ENCODE peak calls at places on chromosomes 5 and 9, in eight cellular contexts. One of them, this sample, is unnamed.

GRCh38 chr9:126860757-126861466 is 473 bp downstream of the ZBTB34 start:
- DNase-seq in endothelial cell: peak; percentile 48
- DNase-seq in activated CD8-positive, alpha-beta memory T cell treated with anti-CD3 and anti-CD28 coated beads for 4 hours: no peak
- DNase-seq in stimulated activated CD8-positive, alpha-beta memory T cell treated with anti-CD3 and anti-CD28 coated beads, Interleukin-7, amount 100 ng/mL, for 24 hours: no peak
- DNase-seq in GM12865: peak; percentile 32
- DNase-seq in mesendoderm: peak; percentile 41
- DNase-seq in ELR: peak; percentile 42
- DNase-seq in heart left ventricle: no peak
- DNase-seq in this sample: no peak

GRCh38 chr5:85278193-85278592 is 893.5 kb upstream of the EDIL3 start:
- DNase-seq in activated CD8-positive, alpha-beta memory T cell treated with anti-CD3 and anti-CD28 coated beads for 4 hours: no peak
- DNase-seq in ELR: no peak
- DNase-seq in GM12865: peak; percentile 53
- DNase-seq in mesendoderm: peak; percentile 1
- DNase-seq in endothelial cell: no peak
- DNase-seq in heart left ventricle: no peak
- DNase-seq in stimulated activated CD8-positive, alpha-beta memory T cell treated with anti-CD3 and anti-CD28 coated beads, Interleukin-7, amount 100 ng/mL, for 24 hours: no peak
- DNase-seq in this sample: no peak

GRCh38 chr9:36486454-36486932 is 86.2 kb upstream of the MELK start:
- DNase-seq in heart left ventricle: no peak
- DNase-seq in stimulated activated CD8-positive, alpha-beta memory T cell treated with anti-CD3 and anti-CD28 coated beads, Interleukin-7, amount 100 ng/mL, for 24 hours: no peak
- DNase-seq in GM12865: peak; percentile 8
- DNase-seq in ELR: peak; percentile 38
- DNase-seq in mesendoderm: no peak
- DNase-seq in activated CD8-positive, alpha-beta memory T cell treated with anti-CD3 and anti-CD28 coated beads for 4 hours: no peak
- DNase-seq in endothelial cell: peak; percentile 18
- DNase-seq in this sample: peak; percentile 45

GRCh38 chr9:16092627-16093091 is 539.8 kb downstream of the CCDC171 start:
- DNase-seq in ELR: no peak
- DNase-seq in heart left ventricle: no peak
- DNase-seq in stimulated activated CD8-positive, alpha-beta memory T cell treated with anti-CD3 and anti-CD28 coated beads, Interleukin-7, amount 100 ng/mL, for 24 hours: no peak
- DNase-seq in activated CD8-positive, alpha-beta memory T cell treated with anti-CD3 and anti-CD28 coated beads for 4 hours: no peak
- DNase-seq in mesendoderm: no peak
- DNase-seq in GM12865: no peak
- DNase-seq in endothelial cell: no peak
- DNase-seq in this sample: no peak

GRCh38 chr9:131266301-131267229 is 9.7 kb downstream of the FAM78A start:
- DNase-seq in GM12865: no peak
- DNase-seq in activated CD8-positive, alpha-beta memory T cell treated with anti-CD3 and anti-CD28 coated beads for 4 hours: no peak
- DNase-seq in ELR: no peak
- DNase-seq in heart left ventricle: peak; percentile 66
- DNase-seq in endothelial cell: no peak
- DNase-seq in stimulated activated CD8-positive, alpha-beta memory T cell treated with anti-CD3 and anti-CD28 coated beads, Interleukin-7, amount 100 ng/mL, for 24 hours: no peak
- DNase-seq in mesendoderm: no peak
- DNase-seq in this sample: no peak

GRCh38 chr5:50749181-50749580 is 82.7 kb downstream of the PARP8 start:
- DNase-seq in GM12865: no peak
- DNase-seq in heart left ventricle: no peak
- DNase-seq in ELR: no peak
- DNase-seq in activated CD8-positive, alpha-beta memory T cell treated with anti-CD3 and anti-CD28 coated beads for 4 hours: no peak
- DNase-seq in mesendoderm: no peak
- DNase-seq in endothelial cell: no peak
- DNase-seq in stimulated activated CD8-positive, alpha-beta memory T cell treated with anti-CD3 and anti-CD28 coated beads, Interleukin-7, amount 100 ng/mL, for 24 hours: no peak
- DNase-seq in this sample: no peak

GRCh38 chr9:2260401-2261306 is 245.5 kb downstream of the SMARCA2 start:
- DNase-seq in activated CD8-positive, alpha-beta memory T cell treated with anti-CD3 and anti-CD28 coated beads for 4 hours: no peak
- DNase-seq in mesendoderm: no peak
- DNase-seq in GM12865: no peak
- DNase-seq in ELR: peak; percentile 57
- DNase-seq in endothelial cell: no peak
- DNase-seq in stimulated activated CD8-positive, alpha-beta memory T cell treated with anti-CD3 and anti-CD28 coated beads, Interleukin-7, amount 100 ng/mL, for 24 hours: no peak
- DNase-seq in heart left ventricle: no peak
- DNase-seq in this sample: no peak

GRCh38 chr9:4585135-4585534 is 77.0 kb upstream of the PLPP6 start:
- DNase-seq in activated CD8-positive, alpha-beta memory T cell treated with anti-CD3 and anti-CD28 coated beads for 4 hours: no peak
- DNase-seq in ELR: peak; percentile 4
- DNase-seq in endothelial cell: no peak
- DNase-seq in GM12865: no peak
- DNase-seq in heart left ventricle: no peak
- DNase-seq in stimulated activated CD8-positive, alpha-beta memory T cell treated with anti-CD3 and anti-CD28 coated beads, Interleukin-7, amount 100 ng/mL, for 24 hours: no peak
- DNase-seq in mesendoderm: peak; percentile 39
- DNase-seq in this sample: no peak

GRCh38 chr5:96067902-96068614 is 106.4 kb upstream of the ELL2 start:
- DNase-seq in stimulated activated CD8-positive, alpha-beta memory T cell treated with anti-CD3 and anti-CD28 coated beads, Interleukin-7, amount 100 ng/mL, for 24 hours: no peak
- DNase-seq in GM12865: peak; percentile 5
- DNase-seq in endothelial cell: no peak
- DNase-seq in mesendoderm: peak; percentile 65
- DNase-seq in ELR: peak; percentile 97
- DNase-seq in activated CD8-positive, alpha-beta memory T cell treated with anti-CD3 and anti-CD28 coated beads for 4 hours: no peak
- DNase-seq in heart left ventricle: no peak
- DNase-seq in this sample: no peak

GRCh38 chr5:110218994-110219393 is 507.5 kb downstream of the TMEM232 start:
- DNase-seq in heart left ventricle: no peak
- DNase-seq in ELR: no peak
- DNase-seq in GM12865: no peak
- DNase-seq in mesendoderm: no peak
- DNase-seq in endothelial cell: no peak
- DNase-seq in activated CD8-positive, alpha-beta memory T cell treated with anti-CD3 and anti-CD28 coated beads for 4 hours: no peak
- DNase-seq in stimulated activated CD8-positive, alpha-beta memory T cell treated with anti-CD3 and anti-CD28 coated beads, Interleukin-7, amount 100 ng/mL, for 24 hours: no peak
- DNase-seq in this sample: no peak

GRCh38 chr9:5622019-5622418 is 6.9 kb upstream of the RIC1 start:
- DNase-seq in mesendoderm: no peak
- DNase-seq in heart left ventricle: no peak
- DNase-seq in endothelial cell: no peak
- DNase-seq in activated CD8-positive, alpha-beta memory T cell treated with anti-CD3 and anti-CD28 coated beads for 4 hours: no peak
- DNase-seq in ELR: peak; percentile 84
- DNase-seq in GM12865: no peak
- DNase-seq in stimulated activated CD8-positive, alpha-beta memory T cell treated with anti-CD3 and anti-CD28 coated beads, Interleukin-7, amount 100 ng/mL, for 24 hours: no peak
- DNase-seq in this sample: no peak

GRCh38 chr5:129412731-129413130 is 47.4 kb upstream of the ADAMTS19 start:
- DNase-seq in stimulated activated CD8-positive, alpha-beta memory T cell treated with anti-CD3 and anti-CD28 coated beads, Interleukin-7, amount 100 ng/mL, for 24 hours: no peak
- DNase-seq in heart left ventricle: no peak
- DNase-seq in ELR: no peak
- DNase-seq in mesendoderm: no peak
- DNase-seq in endothelial cell: no peak
- DNase-seq in activated CD8-positive, alpha-beta memory T cell treated with anti-CD3 and anti-CD28 coated beads for 4 hours: no peak
- DNase-seq in GM12865: no peak
- DNase-seq in this sample: no peak

GRCh38 chr5:52491829-52492217 is 295.9 kb upstream of the ITGA1 start:
- DNase-seq in endothelial cell: no peak
- DNase-seq in activated CD8-positive, alpha-beta memory T cell treated with anti-CD3 and anti-CD28 coated beads for 4 hours: no peak
- DNase-seq in heart left ventricle: no peak
- DNase-seq in GM12865: no peak
- DNase-seq in stimulated activated CD8-positive, alpha-beta memory T cell treated with anti-CD3 and anti-CD28 coated beads, Interleukin-7, amount 100 ng/mL, for 24 hours: no peak
- DNase-seq in mesendoderm: no peak
- DNase-seq in ELR: no peak
- DNase-seq in this sample: no peak

GRCh38 chr9:92632641-92633040 is 37.3 kb downstream of the IPPK start:
- DNase-seq in stimulated activated CD8-positive, alpha-beta memory T cell treated with anti-CD3 and anti-CD28 coated beads, Interleukin-7, amount 100 ng/mL, for 24 hours: no peak
- DNase-seq in GM12865: no peak
- DNase-seq in heart left ventricle: no peak
- DNase-seq in mesendoderm: no peak
- DNase-seq in endothelial cell: no peak
- DNase-seq in activated CD8-positive, alpha-beta memory T cell treated with anti-CD3 and anti-CD28 coated beads for 4 hours: no peak
- DNase-seq in ELR: no peak
- DNase-seq in this sample: no peak

GRCh38 chr5:40615586-40616193 is 64.0 kb upstream of the PTGER4 start:
- DNase-seq in activated CD8-positive, alpha-beta memory T cell treated with anti-CD3 and anti-CD28 coated beads for 4 hours: no peak
- DNase-seq in stimulated activated CD8-positive, alpha-beta memory T cell treated with anti-CD3 and anti-CD28 coated beads, Interleukin-7, amount 100 ng/mL, for 24 hours: no peak
- DNase-seq in endothelial cell: no peak
- DNase-seq in mesendoderm: no peak
- DNase-seq in heart left ventricle: no peak
- DNase-seq in ELR: peak; percentile 58
- DNase-seq in GM12865: no peak
- DNase-seq in this sample: no peak

GRCh38 chr9:15423328-15423985 is 781 bp downstream of the SNAPC3 start:
- DNase-seq in endothelial cell: no peak
- DNase-seq in GM12865: peak; percentile 40
- DNase-seq in mesendoderm: peak; percentile 54
- DNase-seq in stimulated activated CD8-positive, alpha-beta memory T cell treated with anti-CD3 and anti-CD28 coated beads, Interleukin-7, amount 100 ng/mL, for 24 hours: no peak
- DNase-seq in ELR: peak; percentile 51
- DNase-seq in heart left ventricle: no peak
- DNase-seq in activated CD8-positive, alpha-beta memory T cell treated with anti-CD3 and anti-CD28 coated beads for 4 hours: no peak
- DNase-seq in this sample: peak; percentile 15

GRCh38 chr5:180915924-180916323 is 17.0 kb downstream of the BTNL8 start:
- DNase-seq in stimulated activated CD8-positive, alpha-beta memory T cell treated with anti-CD3 and anti-CD28 coated beads, Interleukin-7, amount 100 ng/mL, for 24 hours: no peak
- DNase-seq in endothelial cell: no peak
- DNase-seq in GM12865: no peak
- DNase-seq in heart left ventricle: no peak
- DNase-seq in ELR: no peak
- DNase-seq in mesendoderm: no peak
- DNase-seq in activated CD8-positive, alpha-beta memory T cell treated with anti-CD3 and anti-CD28 coated beads for 4 hours: no peak
- DNase-seq in this sample: no peak

GRCh38 chr5:18088020-18088579 is 453.8 kb downstream of the TAF11L14 start:
- DNase-seq in stimulated activated CD8-positive, alpha-beta memory T cell treated with anti-CD3 and anti-CD28 coated beads, Interleukin-7, amount 100 ng/mL, for 24 hours: no peak
- DNase-seq in ELR: no peak
- DNase-seq in mesendoderm: no peak
- DNase-seq in endothelial cell: no peak
- DNase-seq in GM12865: no peak
- DNase-seq in heart left ventricle: no peak
- DNase-seq in activated CD8-positive, alpha-beta memory T cell treated with anti-CD3 and anti-CD28 coated beads for 4 hours: no peak
- DNase-seq in this sample: no peak

GRCh38 chr5:58765058-58765457 is 182.2 kb downstream of the RAB3C start:
- DNase-seq in activated CD8-positive, alpha-beta memory T cell treated with anti-CD3 and anti-CD28 coated beads for 4 hours: no peak
- DNase-seq in ELR: no peak
- DNase-seq in heart left ventricle: no peak
- DNase-seq in stimulated activated CD8-positive, alpha-beta memory T cell treated with anti-CD3 and anti-CD28 coated beads, Interleukin-7, amount 100 ng/mL, for 24 hours: no peak
- DNase-seq in endothelial cell: no peak
- DNase-seq in mesendoderm: no peak
- DNase-seq in GM12865: no peak
- DNase-seq in this sample: no peak

GRCh38 chr5:151097081-151097480 is 16.2 kb upstream of the TNIP1 start:
- DNase-seq in GM12865: no peak
- DNase-seq in endothelial cell: no peak
- DNase-seq in activated CD8-positive, alpha-beta memory T cell treated with anti-CD3 and anti-CD28 coated beads for 4 hours: no peak
- DNase-seq in stimulated activated CD8-positive, alpha-beta memory T cell treated with anti-CD3 and anti-CD28 coated beads, Interleukin-7, amount 100 ng/mL, for 24 hours: no peak
- DNase-seq in ELR: no peak
- DNase-seq in mesendoderm: no peak
- DNase-seq in heart left ventricle: no peak
- DNase-seq in this sample: no peak

GRCh38 chr9:73527521-73527920 is 375.9 kb downstream of the ANXA1 start:
- DNase-seq in mesendoderm: no peak
- DNase-seq in activated CD8-positive, alpha-beta memory T cell treated with anti-CD3 and anti-CD28 coated beads for 4 hours: no peak
- DNase-seq in endothelial cell: no peak
- DNase-seq in GM12865: no peak
- DNase-seq in heart left ventricle: no peak
- DNase-seq in ELR: no peak
- DNase-seq in stimulated activated CD8-positive, alpha-beta memory T cell treated with anti-CD3 and anti-CD28 coated beads, Interleukin-7, amount 100 ng/mL, for 24 hours: no peak
- DNase-seq in this sample: no peak

GRCh38 chr9:114348261-114348905 is 18.7 kb downstream of the ORM2 start:
- DNase-seq in mesendoderm: no peak
- DNase-seq in activated CD8-positive, alpha-beta memory T cell treated with anti-CD3 and anti-CD28 coated beads for 4 hours: no peak
- DNase-seq in stimulated activated CD8-positive, alpha-beta memory T cell treated with anti-CD3 and anti-CD28 coated beads, Interleukin-7, amount 100 ng/mL, for 24 hours: no peak
- DNase-seq in GM12865: no peak
- DNase-seq in endothelial cell: no peak
- DNase-seq in heart left ventricle: no peak
- DNase-seq in ELR: no peak
- DNase-seq in this sample: no peak

GRCh38 chr5:133381571-133382365 is 230.6 kb downstream of the FSTL4 start:
- DNase-seq in heart left ventricle: no peak
- DNase-seq in activated CD8-positive, alpha-beta memory T cell treated with anti-CD3 and anti-CD28 coated beads for 4 hours: no peak
- DNase-seq in ELR: no peak
- DNase-seq in GM12865: no peak
- DNase-seq in stimulated activated CD8-positive, alpha-beta memory T cell treated with anti-CD3 and anti-CD28 coated beads, Interleukin-7, amount 100 ng/mL, for 24 hours: no peak
- DNase-seq in endothelial cell: no peak
- DNase-seq in mesendoderm: no peak
- DNase-seq in this sample: no peak

GRCh38 chr5:135156715-135157404 is 122.8 kb upstream of the PITX1 start:
- DNase-seq in heart left ventricle: no peak
- DNase-seq in mesendoderm: no peak
- DNase-seq in ELR: no peak
- DNase-seq in activated CD8-positive, alpha-beta memory T cell treated with anti-CD3 and anti-CD28 coated beads for 4 hours: no peak
- DNase-seq in stimulated activated CD8-positive, alpha-beta memory T cell treated with anti-CD3 and anti-CD28 coated beads, Interleukin-7, amount 100 ng/mL, for 24 hours: no peak
- DNase-seq in endothelial cell: no peak
- DNase-seq in GM12865: no peak
- DNase-seq in this sample: no peak

GRCh38 chr5:122091942-122092600 is 14.0 kb upstream of the LOX start:
- DNase-seq in heart left ventricle: no peak
- DNase-seq in GM12865: no peak
- DNase-seq in endothelial cell: no peak
- DNase-seq in mesendoderm: peak; percentile 64
- DNase-seq in stimulated activated CD8-positive, alpha-beta memory T cell treated with anti-CD3 and anti-CD28 coated beads, Interleukin-7, amount 100 ng/mL, for 24 hours: no peak
- DNase-seq in activated CD8-positive, alpha-beta memory T cell treated with anti-CD3 and anti-CD28 coated beads for 4 hours: no peak
- DNase-seq in ELR: peak; percentile 77
- DNase-seq in this sample: peak; percentile 45

GRCh38 chr9:106964822-106965525 is 102.0 kb downstream of the ZNF462 start:
- DNase-seq in stimulated activated CD8-positive, alpha-beta memory T cell treated with anti-CD3 and anti-CD28 coated beads, Interleukin-7, amount 100 ng/mL, for 24 hours: no peak
- DNase-seq in GM12865: no peak
- DNase-seq in activated CD8-positive, alpha-beta memory T cell treated with anti-CD3 and anti-CD28 coated beads for 4 hours: no peak
- DNase-seq in heart left ventricle: no peak
- DNase-seq in ELR: peak; percentile 64
- DNase-seq in mesendoderm: no peak
- DNase-seq in endothelial cell: no peak
- DNase-seq in this sample: no peak

GRCh38 chr9:135985459-135985774 is 24.2 kb upstream of the UBAC1 start:
- DNase-seq in stimulated activated CD8-positive, alpha-beta memory T cell treated with anti-CD3 and anti-CD28 coated beads, Interleukin-7, amount 100 ng/mL, for 24 hours: no peak
- DNase-seq in heart left ventricle: no peak
- DNase-seq in endothelial cell: no peak
- DNase-seq in mesendoderm: no peak
- DNase-seq in GM12865: no peak
- DNase-seq in ELR: no peak
- DNase-seq in activated CD8-positive, alpha-beta memory T cell treated with anti-CD3 and anti-CD28 coated beads for 4 hours: no peak
- DNase-seq in this sample: no peak

GRCh38 chr5:54091416-54092130 is 218.8 kb downstream of the ARL15 start:
- DNase-seq in GM12865: no peak
- DNase-seq in stimulated activated CD8-positive, alpha-beta memory T cell treated with anti-CD3 and anti-CD28 coated beads, Interleukin-7, amount 100 ng/mL, for 24 hours: no peak
- DNase-seq in endothelial cell: no peak
- DNase-seq in activated CD8-positive, alpha-beta memory T cell treated with anti-CD3 and anti-CD28 coated beads for 4 hours: no peak
- DNase-seq in heart left ventricle: peak; percentile 37
- DNase-seq in ELR: no peak
- DNase-seq in mesendoderm: no peak
- DNase-seq in this sample: no peak

GRCh38 chr5:4873656-4874055 is 266.5 kb upstream of the ADAMTS16 start:
- DNase-seq in GM12865: no peak
- DNase-seq in stimulated activated CD8-positive, alpha-beta memory T cell treated with anti-CD3 and anti-CD28 coated beads, Interleukin-7, amount 100 ng/mL, for 24 hours: no peak
- DNase-seq in heart left ventricle: no peak
- DNase-seq in activated CD8-positive, alpha-beta memory T cell treated with anti-CD3 and anti-CD28 coated beads for 4 hours: no peak
- DNase-seq in mesendoderm: no peak
- DNase-seq in endothelial cell: no peak
- DNase-seq in ELR: no peak
- DNase-seq in this sample: no peak

GRCh38 chr9:34377402-34377741 is 674 bp upstream of the MYORG start:
- DNase-seq in activated CD8-positive, alpha-beta memory T cell treated with anti-CD3 and anti-CD28 coated beads for 4 hours: no peak
- DNase-seq in ELR: peak; percentile 13
- DNase-seq in endothelial cell: no peak
- DNase-seq in stimulated activated CD8-positive, alpha-beta memory T cell treated with anti-CD3 and anti-CD28 coated beads, Interleukin-7, amount 100 ng/mL, for 24 hours: no peak
- DNase-seq in mesendoderm: no peak
- DNase-seq in GM12865: no peak
- DNase-seq in heart left ventricle: no peak
- DNase-seq in this sample: peak; percentile 47

GRCh38 chr9:36154213-36154952 is 14.8 kb upstream of the CCIN start:
- DNase-seq in heart left ventricle: peak; percentile 34
- DNase-seq in activated CD8-positive, alpha-beta memory T cell treated with anti-CD3 and anti-CD28 coated beads for 4 hours: no peak
- DNase-seq in ELR: peak; percentile 80
- DNase-seq in mesendoderm: peak; percentile 40
- DNase-seq in GM12865: no peak
- DNase-seq in endothelial cell: peak; percentile 26
- DNase-seq in stimulated activated CD8-positive, alpha-beta memory T cell treated with anti-CD3 and anti-CD28 coated beads, Interleukin-7, amount 100 ng/mL, for 24 hours: no peak
- DNase-seq in this sample: no peak

GRCh38 chr9:91837982-91838731 is 111.9 kb downstream of the ROR2 start:
- DNase-seq in activated CD8-positive, alpha-beta memory T cell treated with anti-CD3 and anti-CD28 coated beads for 4 hours: no peak
- DNase-seq in ELR: peak; percentile 13
- DNase-seq in mesendoderm: no peak
- DNase-seq in heart left ventricle: no peak
- DNase-seq in stimulated activated CD8-positive, alpha-beta memory T cell treated with anti-CD3 and anti-CD28 coated beads, Interleukin-7, amount 100 ng/mL, for 24 hours: no peak
- DNase-seq in GM12865: no peak
- DNase-seq in endothelial cell: no peak
- DNase-seq in this sample: no peak

GRCh38 chr9:129623331-129623730 is 2.4 kb upstream of the C9orf50 start:
- DNase-seq in activated CD8-positive, alpha-beta memory T cell treated with anti-CD3 and anti-CD28 coated beads for 4 hours: no peak
- DNase-seq in ELR: peak; percentile 65
- DNase-seq in endothelial cell: no peak
- DNase-seq in GM12865: no peak
- DNase-seq in heart left ventricle: no peak
- DNase-seq in stimulated activated CD8-positive, alpha-beta memory T cell treated with anti-CD3 and anti-CD28 coated beads, Interleukin-7, amount 100 ng/mL, for 24 hours: no peak
- DNase-seq in mesendoderm: no peak
- DNase-seq in this sample: no peak

GRCh38 chr9:77224750-77225312 is 47.5 kb downstream of the VPS13A start:
- DNase-seq in activated CD8-positive, alpha-beta memory T cell treated with anti-CD3 and anti-CD28 coated beads for 4 hours: no peak
- DNase-seq in GM12865: no peak
- DNase-seq in ELR: peak; percentile 48
- DNase-seq in mesendoderm: peak; percentile 5
- DNase-seq in stimulated activated CD8-positive, alpha-beta memory T cell treated with anti-CD3 and anti-CD28 coated beads, Interleukin-7, amount 100 ng/mL, for 24 hours: no peak
- DNase-seq in endothelial cell: no peak
- DNase-seq in heart left ventricle: no peak
- DNase-seq in this sample: no peak

This sample was measured in neural progenitor cell.